ENCODE peak calls at places on chromosomes 13 and 19, in seven cellular contexts. Q is endothelial cell of umbilical vein, X is A549, G is cardiac muscle cell, D is ovary, L is heart right ventricle, C is OCI-LY7. V is an unnamed sample.
A peak's percentile ranks its signal among the peaks of the same experiment; 100 is the strongest.

GRCh38 chr13:33340631-33341030 is 55.1 kb upstream of the STARD13 start:
- DNase-seq in D (no peak), C (no peak), Q (no peak), L (no peak), G (peak; percentile 65), X (no peak), V (no peak)

GRCh38 chr19:37217533-37217854 is 520 bp upstream of the ZNF383 start:
- DNase-seq in C (no peak), G (no peak), Q (no peak), L (no peak), D (no peak), X (no peak), V (no peak)

GRCh38 chr13:77239312-77239711 is 87.6 kb downstream of the MYCBP2 start:
- DNase-seq in L (no peak), X (no peak), D (no peak), C (no peak), G (no peak), Q (peak; percentile 6), V (no peak)

GRCh38 chr19:8413593-8413923 is 453 bp downstream of the MARCHF2 start:
- DNase-seq in X (no peak), L (no peak), Q (no peak), G (no peak), C (peak; percentile 13), D (no peak), V (no peak)

GRCh38 chr19:14363203-14364097 is 17.8 kb upstream of the ADGRE5 start:
- DNase-seq in L (peak; percentile 91), G (peak; percentile 96), X (peak; percentile 52), Q (peak; percentile 38), D (peak; percentile 75), C (no peak), V (no peak)

GRCh38 chr19:58150328-58150921 is at the start of gene ZNF329:
- DNase-seq in Q (peak; percentile 88), C (peak; percentile 86), D (peak; percentile 83), L (peak; percentile 89), G (peak; percentile 89), X (peak; percentile 71), V (peak; percentile 64)

GRCh38 chr13:106176103-106176502 is 359.4 kb downstream of the EFNB2 start:
- DNase-seq in C (no peak), L (no peak), Q (no peak), G (peak; percentile 13), X (no peak), D (no peak), V (no peak)

GRCh38 chr13:24176351-24177101 is 16.0 kb downstream of the SPATA13 start:
- DNase-seq in X (no peak), Q (peak; percentile 88), L (no peak), G (no peak), C (no peak), D (peak; percentile 78), V (no peak)

GRCh38 chr19:46478356-46478986 is 7.1 kb upstream of the PNMA8A start:
- DNase-seq in G (peak; percentile 62), L (no peak), Q (no peak), D (no peak), C (peak; percentile 83), X (no peak), V (no peak)

GRCh38 chr13:26024558-26024957 is 27.3 kb downstream of the SHISA2 start:
- DNase-seq in G (peak; percentile 69), D (no peak), L (no peak), C (no peak), Q (peak; percentile 82), X (no peak), V (no peak)

GRCh38 chr19:3357362-3357730 is 9.0 kb upstream of the NFIC start:
- DNase-seq in X (no peak), L (no peak), Q (no peak), G (no peak), C (no peak), D (no peak), V (no peak)

GRCh38 chr19:16001481-16002312 is 52.9 kb downstream of the OR10H4 start:
- DNase-seq in Q (peak; percentile 33), D (no peak), L (no peak), X (no peak), C (peak; percentile 8), G (peak; percentile 82), V (peak; percentile 28)

GRCh38 chr13:34803756-34804155 is 138.3 kb upstream of the NBEA start:
- DNase-seq in Q (no peak), D (no peak), L (no peak), C (no peak), X (no peak), G (no peak), V (no peak)

GRCh38 chr19:48631254-48631653 is 5.9 kb downstream of the DBP start:
- DNase-seq in Q (no peak), D (no peak), G (no peak), C (no peak), L (no peak), X (no peak), V (no peak)

GRCh38 chr13:42215578-42216421 is 56.2 kb upstream of the AKAP11 start:
- DNase-seq in D (no peak), C (peak; percentile 46), X (no peak), L (no peak), Q (peak; percentile 48), G (peak; percentile 55), V (peak; percentile 39)

GRCh38 chr19:41306394-41306793 is 3.6 kb upstream of the CCDC97 start:
- DNase-seq in D (no peak), C (no peak), X (no peak), L (no peak), Q (no peak), G (no peak), V (no peak)

GRCh38 chr19:3818479-3818878 is 32.3 kb upstream of the MATK start:
- DNase-seq in L (no peak), Q (peak; percentile 15), D (no peak), G (peak; percentile 16), X (no peak), C (no peak), V (no peak)

GRCh38 chr13:31521466-31521865 is 217.9 kb upstream of the RXFP2 start:
- DNase-seq in D (no peak), L (no peak), Q (no peak), C (no peak), X (no peak), G (peak; percentile 19), V (no peak)

GRCh38 chr19:44961821-44962220 is 6.6 kb downstream of the CLPTM1 start:
- DNase-seq in G (no peak), C (no peak), Q (no peak), D (no peak), L (no peak), X (no peak), V (no peak)
- H3K27ac ChIP-seq in G (no peak overlapping the region), C (peak overlapping the region; percentile 82), Q (no peak overlapping the region), D (no peak overlapping the region), L (no peak overlapping the region), X (no peak overlapping the region), V (no peak overlapping the region)

DNA sequence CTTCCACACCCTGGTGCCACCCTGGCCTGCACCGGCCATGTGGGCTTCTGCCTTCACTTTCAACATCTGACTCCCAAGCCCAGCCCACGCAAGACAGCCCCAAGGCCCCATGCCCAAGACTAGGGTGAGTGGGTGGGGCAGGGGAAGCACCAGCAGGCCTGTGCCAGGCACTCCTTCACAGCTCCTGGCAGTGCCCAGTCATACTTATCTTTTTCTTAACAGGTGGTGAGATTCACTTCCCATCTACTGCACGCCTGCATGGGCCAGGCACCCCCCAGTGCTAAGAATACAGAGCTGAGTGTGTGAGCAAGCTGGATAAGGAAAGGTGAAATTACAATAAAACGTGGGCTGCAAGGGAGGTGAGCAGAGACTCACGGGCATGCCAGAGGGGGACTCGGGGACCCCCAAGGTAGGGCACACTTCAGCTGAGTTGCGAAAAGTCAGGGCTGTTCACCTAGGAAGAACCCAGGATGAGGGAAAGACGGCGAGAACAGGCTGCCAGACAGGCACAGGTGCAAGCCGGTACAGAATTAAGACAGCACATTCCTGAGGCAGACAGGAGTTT is 55.6 kb downstream of the COL4A1 start:
- DNase-seq in L (no peak), Q (no peak), D (no peak), G (no peak), C (no peak), X (no peak), V (peak; percentile 40)
- H3K4me3 ChIP-seq in L (no peak overlapping the region), Q (no peak overlapping the region), D (no peak overlapping the region), G (no peak overlapping the region), C (no peak overlapping the region), X (no peak overlapping the region), V (no peak overlapping the region)

GRCh38 chr13:79966039-79966438 is 374.9 kb downstream of the SPRY2 start:
- DNase-seq in L (no peak), X (no peak), G (peak; percentile 33), D (no peak), C (no peak), Q (no peak), V (no peak)

GRCh38 chr13:79972066-79972569 is 368.8 kb downstream of the SPRY2 start:
- DNase-seq in C (no peak), G (no peak), L (no peak), X (no peak), D (no peak), Q (no peak), V (no peak)

GRCh38 chr13:79966502-79966901 is 374.4 kb downstream of the SPRY2 start:
- DNase-seq in Q (no peak), D (no peak), G (no peak), X (no peak), C (no peak), L (no peak), V (no peak)
- H3K4me1 ChIP-seq in Q (no peaks in the 10 kb centered on the region), D (no peaks in the 10 kb centered on the region), G (no peaks in the 10 kb centered on the region), X (peaks cover 7% of the 10 kb centered on the region), C (no peaks in the 10 kb centered on the region), L (no peaks in the 10 kb centered on the region), V (peaks cover 8% of the 10 kb centered on the region)

DNA sequence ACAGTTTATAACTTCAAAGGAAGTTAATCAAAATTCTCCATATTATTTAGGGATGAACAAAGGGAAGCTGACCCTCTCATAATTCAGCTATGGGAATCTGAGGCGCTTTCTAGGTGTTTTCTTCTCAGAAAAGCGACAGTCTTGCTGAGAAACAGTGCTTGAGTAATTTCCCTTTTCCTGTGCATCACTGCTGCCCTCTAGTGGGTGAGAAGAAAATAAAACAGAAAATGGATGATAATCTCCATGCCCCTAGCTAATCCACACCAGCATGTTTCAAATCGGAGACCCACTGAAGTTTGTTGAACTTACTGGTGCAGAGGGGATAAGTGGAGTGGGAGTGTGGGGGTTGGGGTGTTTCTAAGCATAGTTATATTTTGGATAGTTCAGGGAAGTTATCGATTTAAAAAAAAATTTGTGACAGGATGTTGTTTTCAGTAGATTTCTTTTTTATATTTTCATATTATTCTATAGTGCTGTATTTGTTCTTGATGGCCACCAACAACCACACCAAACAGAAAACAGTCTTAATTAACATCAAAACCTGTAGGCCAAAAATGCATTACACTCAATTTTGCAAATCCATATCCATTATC is 21.4 kb downstream of the LCP1 start:
- DNase-seq in D (no peak), C (peak; percentile 69), G (peak; percentile 75), X (peak; percentile 47), Q (peak; percentile 69), L (peak; percentile 31), V (peak; percentile 37)
- H3K27ac ChIP-seq in D (no peak overlapping the region), C (no peak overlapping the region), G (no peak overlapping the region), X (no peak overlapping the region), Q (no peak overlapping the region), L (no peak overlapping the region), V (no peak overlapping the region)

GRCh38 chr19:50162988-50163387 is at the start of gene IZUMO2:
- DNase-seq in Q (no peak), C (no peak), X (no peak), D (no peak), L (no peak), G (no peak), V (no peak)
- H3K4me3 ChIP-seq in Q (no peak within 1 kb of the TSS), C (no peak within 1 kb of the TSS), X (no peak within 1 kb of the TSS), D (no peak within 1 kb of the TSS), L (no peak within 1 kb of the TSS), G (no peak within 1 kb of the TSS), V (no peak within 1 kb of the TSS)

GRCh38 chr13:112441779-112442310 is 65.7 kb downstream of the SPACA7 start:
- DNase-seq in L (no peak), X (no peak), G (no peak), C (no peak), D (no peak), Q (no peak), V (no peak)
- H3K4me1 ChIP-seq in L (peaks cover 10% of the 10 kb centered on the region), X (no peaks in the 10 kb centered on the region), G (no peaks in the 10 kb centered on the region), C (no peaks in the 10 kb centered on the region), D (no peaks in the 10 kb centered on the region), Q (no peaks in the 10 kb centered on the region), V (no peaks in the 10 kb centered on the region)